ENCODE peak calls at places on chromosome 12, in four cellular contexts. X is suprapubic skin, N is gastrocnemius medialis, T is heart left ventricle. V is an unnamed sample.

GRCh38 chr12:52229836-52230343 is 3.2 kb upstream of the KRT7 start:
- DNase-seq in X (no peak), N (no peak), T (no peak), V (no peak)

GRCh38 chr12:6788972-6789905 is at the start of gene CD4:
- DNase-seq in X (no peak), N (peak; percentile 39), T (peak; percentile 86), V (peak; percentile 70)

GRCh38 chr12:104569348-104570173 is 112.8 kb downstream of the CHST11 start:
- DNase-seq in X (no peak), N (no peak), T (no peak), V (peak; percentile 21)

GRCh38 chr12:51721281-51721940 is 127.1 kb downstream of the FIGNL2 start:
- DNase-seq in X (no peak), N (no peak), T (peak; percentile 44), V (no peak)

GRCh38 chr12:121980211-121980891 is 41.3 kb upstream of the BCL7A start:
- DNase-seq in X (no peak), N (no peak), T (no peak), V (no peak)

GRCh38 chr12:56029666-56030293 is 8.9 kb downstream of the IKZF4 start:
- DNase-seq in X (no peak), N (no peak), T (no peak), V (no peak)

GRCh38 chr12:6110006-6110405 is 14.5 kb downstream of the VWF start:
- DNase-seq in X (no peak), N (no peak), T (no peak), V (no peak)

GRCh38 chr12:24479131-24479530 is 469.8 kb downstream of the BCAT1 start:
- DNase-seq in X (no peak), N (no peak), T (no peak), V (no peak)

GRCh38 chr12:46908236-46908935 is 82.6 kb upstream of the SLC38A4 start:
- DNase-seq in X (no peak), N (no peak), T (no peak), V (no peak)

DNA sequence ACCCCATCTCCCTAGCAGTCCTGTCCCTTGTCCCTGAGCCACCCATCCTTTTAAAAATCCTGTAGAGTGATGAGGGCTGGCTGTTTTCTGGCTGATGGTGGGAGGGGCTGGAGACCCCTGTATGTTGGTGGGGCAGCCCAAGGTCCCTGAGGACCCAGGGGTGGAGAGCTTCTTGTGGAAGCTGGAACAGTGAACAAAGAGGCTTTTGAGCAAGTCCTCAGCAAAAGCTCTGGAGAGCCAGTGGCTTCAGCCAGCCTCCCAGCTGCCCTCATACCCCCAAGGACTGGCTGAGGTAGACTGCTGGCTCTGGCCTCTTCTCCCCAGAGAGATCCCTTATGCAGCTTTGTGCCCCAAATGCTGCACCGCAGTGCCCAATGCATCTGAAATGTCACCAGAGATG is 29.2 kb upstream of the COL2A1 start:
- DNase-seq in X (no peak), N (no peak), T (no peak), V (peak; percentile 48)
- TF ChIP-seq POLR2A in X (no peak), N (no peak), T (no peak), V (no peak)

DNA sequence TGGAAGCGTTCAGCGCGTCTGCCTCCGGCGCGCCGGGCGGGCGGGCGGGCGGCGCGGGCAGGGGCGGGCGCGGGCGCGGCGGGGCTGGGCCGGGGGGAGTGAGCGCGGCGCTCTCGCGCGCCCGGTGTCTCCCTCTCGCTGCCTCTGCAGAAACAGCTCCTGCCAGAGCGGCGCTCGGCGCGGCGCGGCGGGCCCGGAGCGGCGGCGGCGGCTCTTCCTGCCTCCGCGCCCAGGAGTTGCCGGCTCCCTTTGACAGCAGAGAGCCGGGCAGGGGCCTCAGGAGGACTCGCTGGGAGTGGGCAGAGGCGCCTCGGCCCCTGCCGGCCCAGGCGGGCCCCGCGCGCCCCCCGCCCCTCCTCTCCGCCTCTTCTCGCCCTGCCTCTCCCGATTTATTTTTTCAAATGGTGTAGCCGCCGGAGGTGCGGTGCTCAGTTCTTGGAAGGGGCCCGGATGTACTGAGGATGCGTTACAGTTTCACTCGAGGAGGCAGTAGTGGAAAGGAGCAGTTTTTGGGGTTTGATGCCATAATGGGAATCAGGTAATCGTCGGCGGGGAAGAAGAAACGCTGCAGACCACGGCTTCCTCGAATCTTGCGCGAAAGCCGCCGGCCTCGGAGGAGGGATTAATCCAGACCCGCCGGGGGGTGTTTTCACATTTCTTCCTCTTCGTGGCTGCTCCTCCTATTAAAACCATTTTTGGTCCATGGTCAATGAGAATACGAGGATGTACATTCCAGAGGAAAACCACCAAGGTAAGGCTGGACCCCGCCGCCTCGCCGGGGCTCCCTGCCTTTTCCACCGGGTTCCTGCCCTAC is at the start of gene CACNA1C:
- DNase-seq in X (no peak), N (no peak), T (peak; percentile 79), V (no peak)
- TF ChIP-seq CTCF in X (no peak), N (no peak), T (peak; percentile 67), V (no peak)

GRCh38 chr12:11765817-11766794 is 116.6 kb downstream of the ETV6 start:
- DNase-seq in X (no peak), N (no peak), T (peak; percentile 27), V (no peak)

GRCh38 chr12:11761869-11762567 is 112.5 kb downstream of the ETV6 start:
- DNase-seq in X (no peak), N (no peak), T (no peak), V (no peak)

GRCh38 chr12:11765421-11765816 is 115.9 kb downstream of the ETV6 start:
- DNase-seq in X (no peak), N (no peak), T (no peak), V (no peak)

GRCh38 chr12:11762723-11763326 is 113.4 kb downstream of the ETV6 start:
- DNase-seq in X (no peak), N (no peak), T (no peak), V (no peak)

DNA sequence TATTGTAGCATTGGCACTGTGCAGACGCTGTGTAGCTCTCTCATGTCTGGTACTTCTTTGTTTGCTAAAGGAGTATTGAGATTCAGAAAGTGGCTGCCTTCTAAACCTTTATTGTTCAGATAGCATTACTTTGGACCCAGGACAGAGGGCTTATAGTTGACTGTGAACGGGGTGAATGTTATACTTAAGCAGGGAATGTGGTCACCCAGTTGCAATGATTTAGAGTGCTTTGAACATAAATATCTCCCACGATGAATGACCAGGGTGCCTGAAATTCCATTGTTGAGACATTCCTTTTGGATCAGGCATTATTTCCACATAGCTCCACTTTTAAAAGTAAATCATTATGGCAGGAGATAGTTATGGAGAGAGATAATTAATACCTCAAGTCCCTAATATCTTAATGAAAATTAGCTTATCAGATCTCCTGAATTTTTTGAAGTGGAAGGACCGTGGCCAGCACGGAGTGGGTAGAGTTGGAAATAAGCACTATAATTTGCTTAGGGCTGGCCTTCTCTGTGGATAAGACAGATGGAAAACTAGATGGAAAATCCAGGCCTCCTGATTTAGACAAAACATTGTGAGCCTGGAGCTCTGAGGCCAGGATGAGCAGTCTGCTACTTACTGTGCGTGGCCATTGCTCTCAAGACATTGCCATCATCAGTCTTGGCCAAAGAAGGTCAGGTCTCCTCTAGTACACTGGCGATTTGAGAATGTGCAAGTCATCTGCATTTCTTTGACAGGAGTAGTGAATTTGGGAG is 114.5 kb downstream of the ETV6 start:
- DNase-seq in X (no peak), N (no peak), T (no peak), V (no peak)
- TF ChIP-seq POLR2A in X (no peak), N (no peak), T (no peak), V (no peak)

DNA sequence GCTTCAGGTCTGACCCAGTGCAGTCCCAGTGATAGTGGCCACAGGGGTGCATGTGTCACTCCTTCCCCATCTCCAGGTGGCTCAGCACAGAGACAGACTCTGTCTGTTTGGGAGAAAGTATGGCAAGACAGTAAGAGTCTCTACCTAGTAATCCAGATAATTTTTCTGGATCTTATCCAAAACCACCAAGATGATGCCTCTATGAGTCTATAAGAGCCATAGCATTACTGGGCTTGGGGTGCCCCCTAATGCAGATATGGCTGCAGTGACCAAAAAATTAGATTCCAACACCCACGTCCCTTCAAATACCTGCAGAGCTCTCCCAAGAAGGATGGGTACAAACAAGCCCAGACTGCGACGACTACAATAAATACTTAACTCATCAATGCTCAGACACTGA is 123.8 kb downstream of the GRIP1 start:
- DNase-seq in X (no peak), N (no peak), T (no peak), V (no peak)
- TF ChIP-seq CTCF in X (no peak), N (no peak), T (no peak), V (no peak)

DNA sequence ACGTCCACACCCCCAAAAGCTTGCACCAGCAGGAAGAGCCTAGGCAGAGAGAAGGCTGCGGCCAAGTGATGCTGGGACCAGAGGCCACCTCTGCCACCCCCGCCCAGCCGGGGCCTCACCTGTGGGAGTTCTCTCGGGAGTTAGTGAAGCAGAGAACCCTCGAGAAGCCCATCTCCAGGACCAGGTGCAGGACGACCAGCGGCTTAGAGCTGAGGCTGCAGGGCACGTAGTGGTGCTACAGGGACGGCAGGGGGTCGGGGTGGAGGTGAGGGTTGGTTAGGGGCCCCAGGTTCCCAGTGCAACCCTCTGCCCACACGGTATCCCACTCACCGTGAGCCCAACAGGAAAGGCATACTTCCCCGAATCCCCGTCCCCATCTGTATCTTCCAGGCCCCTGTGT is 3.6 kb downstream of the DDX51 start:
- DNase-seq in X (peak; percentile 65), N (no peak), T (peak; percentile 27), V (no peak)
- TF ChIP-seq POLR2A in X (no peak), N (no peak), T (no peak), V (no peak)

GRCh38 chr12:110704750-110705149 is 15.8 kb upstream of the HVCN1 start:
- DNase-seq in X (no peak), N (no peak), T (no peak), V (no peak)
- TF ChIP-seq CTCF in X (no peak), N (no peak), T (no peak), V (no peak)

V was measured in lower leg skin.